ENCODE peak calls at places on chromosomes 1 and 21, in eight cellular contexts. G is astrocyte of the spinal cord; K is CD8-positive, alpha-beta memory T cell; S is NCI-H2171 treated with DMSO at 0.1 percent for 48 hours; B is fibroblast of villous mesenchyme; M is AG09319; Q is GM13977; V is kidney tubule cell. L is an unnamed sample.
A peak's percentile ranks its signal among the peaks of the same experiment; 100 is the strongest.

GRCh38 chr1:27403065-27403726 is 10.8 kb downstream of the GPR3 start:
- DNase-seq in S (no peak), G (peak; percentile 69), Q (peak; percentile 74), V (peak; percentile 29), K (peak; percentile 29), B (peak; percentile 60), M (no peak), L (peak; percentile 29)

GRCh38 chr1:80566867-80567266 is 1233.9 kb upstream of the ADGRL2 start:
- DNase-seq in G (no peak), M (no peak), V (no peak), K (no peak), S (no peak), Q (no peak), B (no peak), L (no peak)

GRCh38 chr1:202618387-202619022 is 91.7 kb downstream of the SYT2 start:
- DNase-seq in M (no peak), V (peak; percentile 59), B (peak; percentile 61), S (no peak), Q (peak; percentile 53), G (peak; percentile 88), K (no peak), L (peak; percentile 88)

GRCh38 chr1:220301630-220302029 is 29.4 kb upstream of the RAB3GAP2 start:
- DNase-seq in S (peak; percentile 17), G (no peak), Q (no peak), V (no peak), K (no peak), M (no peak), B (no peak), L (no peak)

GRCh38 chr1:43932786-43933385 is 715 bp upstream of the ARTN start:
- DNase-seq in S (peak; percentile 73), K (no peak), V (peak; percentile 59), B (peak; percentile 18), Q (peak; percentile 49), G (peak; percentile 49), M (no peak), L (no peak)

GRCh38 chr1:2235300-2235998 is 7.3 kb downstream of the SKI start:
- DNase-seq in V (no peak), B (no peak), Q (no peak), M (no peak), K (no peak), S (no peak), G (no peak), L (no peak)

GRCh38 chr1:31755197-31755611 is 8.9 kb downstream of the ADGRB2 start:
- DNase-seq in Q (no peak), M (no peak), G (no peak), B (no peak), V (peak; percentile 45), S (no peak), K (no peak), L (no peak)

GRCh38 chr21:23939369-23940065 is 1667.8 kb downstream of the MRPL39 start:
- DNase-seq in G (no peak), B (no peak), K (no peak), M (no peak), V (no peak), Q (no peak), S (no peak), L (no peak)

GRCh38 chr1:173224280-173224886 is 17.3 kb upstream of the TNFSF4 start:
- DNase-seq in M (no peak), G (peak; percentile 36), S (no peak), K (no peak), Q (no peak), V (no peak), B (peak; percentile 42), L (no peak)

GRCh38 chr1:93701619-93702018 is 20.0 kb upstream of the BCAR3 start:
- DNase-seq in S (no peak), B (peak; percentile 91), V (peak; percentile 100), Q (no peak), M (peak; percentile 83), G (peak; percentile 98), K (no peak), L (peak; percentile 20)

GRCh38 chr1:56531624-56532358 is 47.6 kb downstream of the PLPP3 start:
- DNase-seq in Q (no peak), K (no peak), M (no peak), G (no peak), V (no peak), B (no peak), S (no peak), L (no peak)

GRCh38 chr1:235843458-235843857 is 23.2 kb downstream of the LYST start:
- DNase-seq in B (peak; percentile 72), M (no peak), S (peak; percentile 78), V (peak; percentile 48), Q (peak; percentile 29), K (no peak), G (peak; percentile 38), L (peak; percentile 58)

GRCh38 chr1:232016636-232017035 is 390.0 kb downstream of the DISC1 start:
- DNase-seq in M (no peak), V (no peak), Q (no peak), G (peak; percentile 16), S (no peak), B (peak; percentile 86), K (no peak), L (no peak)

GRCh38 chr1:116157096-116157495 is 45.9 kb downstream of the MAB21L3 start:
- DNase-seq in B (no peak), G (no peak), Q (no peak), V (no peak), S (no peak), M (no peak), K (no peak), L (no peak)

GRCh38 chr1:237206065-237206414 is 164.1 kb downstream of the RYR2 start:
- DNase-seq in B (no peak), S (no peak), G (no peak), Q (no peak), M (no peak), K (no peak), V (no peak), L (no peak)

GRCh38 chr1:244367399-244368114 is 84.2 kb downstream of the ADSS2 start:
- DNase-seq in V (no peak), M (no peak), Q (no peak), B (no peak), G (no peak), K (no peak), S (no peak), L (no peak)

GRCh38 chr1:11522400-11523235 is 43.7 kb downstream of the DISP3 start:
- DNase-seq in Q (no peak), V (no peak), M (no peak), S (no peak), K (no peak), B (no peak), G (no peak), L (no peak)

GRCh38 chr1:162876751-162877150 is 15.8 kb upstream of the CCDC190 start:
- DNase-seq in S (no peak), B (no peak), V (no peak), M (no peak), G (no peak), K (no peak), Q (no peak), L (peak; percentile 23)

GRCh38 chr21:33875026-33875695 is 40.4 kb downstream of the ATP5PO start:
- DNase-seq in K (no peak), V (no peak), M (no peak), G (no peak), Q (no peak), B (no peak), S (no peak), L (no peak)

GRCh38 chr1:190649553-190649952 is 171.9 kb upstream of the BRINP3 start:
- DNase-seq in Q (no peak), S (no peak), B (no peak), V (no peak), G (no peak), M (no peak), K (no peak), L (no peak)

GRCh38 chr1:21586222-21586621 is 77.0 kb downstream of the ALPL start:
- DNase-seq in V (no peak), Q (no peak), S (no peak), K (no peak), M (no peak), G (peak; percentile 18), B (peak; percentile 30), L (no peak)